ENCODE peak calls at places on chromosome 5, in nine cellular contexts. A is ovary; W is BE2C; U is CD8-positive, alpha-beta memory T cell; L is colonic mucosa; Y is iPS DF 6.9; J is transverse colon; I is SK-N-SH; G is Peyer's patch. T is an unnamed sample.

GRCh38 chr5:5252106-5252505 is 112.0 kb downstream of the ADAMTS16 start:
- DNase-seq in Y (no peak), W (no peak), J (no peak), L (no peak), A (no peak), U (no peak), G (no peak), I (no peak), T (no peak)

GRCh38 chr5:157857821-157858526 is 971 bp downstream of the CLINT1 start:
- DNase-seq in Y (no peak), J (no peak), G (no peak), W (no peak), U (no peak), I (no peak), A (no peak), L (no peak), T (no peak)

GRCh38 chr5:142825378-142826089 is 55.4 kb downstream of the ARHGAP26 start:
- DNase-seq in Y (no peak), I (no peak), G (no peak), J (peak; percentile 51), A (no peak), L (no peak), U (no peak), W (no peak), T (no peak)

GRCh38 chr5:160363122-160363521 is 7.3 kb downstream of the C1QTNF2 start:
- DNase-seq in Y (no peak), I (no peak), J (no peak), U (no peak), L (no peak), A (no peak), G (no peak), W (no peak), T (no peak)

GRCh38 chr5:87390576-87391199 is 22.0 kb downstream of the CCNH start:
- DNase-seq in G (no peak), J (no peak), L (no peak), A (no peak), W (no peak), Y (no peak), U (no peak), I (no peak), T (no peak)

GRCh38 chr5:7018144-7018543 is 304.9 kb downstream of the TENT4A start:
- DNase-seq in U (no peak), Y (no peak), A (no peak), J (no peak), I (no peak), L (no peak), G (no peak), W (no peak), T (no peak)

GRCh38 chr5:81269751-81270686 is 31.4 kb upstream of the ZCCHC9 start:
- DNase-seq in I (no peak), J (no peak), G (no peak), L (no peak), U (no peak), Y (no peak), A (no peak), W (peak; percentile 77), T (no peak)

GRCh38 chr5:159242153-159242552 is 20.9 kb upstream of the UBLCP1 start:
- DNase-seq in W (no peak), G (no peak), Y (no peak), J (no peak), I (no peak), U (no peak), L (no peak), A (no peak), T (no peak)

GRCh38 chr5:106732624-106733023 is 938.1 kb downstream of the EFNA5 start:
- DNase-seq in J (no peak), U (no peak), A (no peak), G (no peak), Y (no peak), I (no peak), L (no peak), W (no peak), T (no peak)

GRCh38 chr5:117103703-117104102 is 529.1 kb upstream of the SEMA6A start:
- DNase-seq in J (no peak), I (peak; percentile 47), A (no peak), L (no peak), G (no peak), W (peak; percentile 21), Y (no peak), U (no peak), T (no peak)

GRCh38 chr5:139880416-139881144 is 85.0 kb downstream of the PSD2 start:
- DNase-seq in G (no peak), U (no peak), I (peak; percentile 59), L (no peak), Y (no peak), A (peak; percentile 71), W (no peak), J (no peak), T (no peak)

GRCh38 chr5:139650689-139651501 is 2.7 kb downstream of the CXXC5 start:
- DNase-seq in W (peak; percentile 52), Y (no peak), U (no peak), J (peak; percentile 47), A (no peak), G (no peak), L (peak; percentile 74), I (peak; percentile 79), T (no peak)

GRCh38 chr5:54663876-54664275 is 146.3 kb downstream of the SNX18 start:
- DNase-seq in U (no peak), Y (no peak), I (no peak), L (no peak), J (peak; percentile 22), W (no peak), G (no peak), A (peak; percentile 48), T (no peak)

GRCh38 chr5:5235685-5236084 is 95.6 kb downstream of the ADAMTS16 start:
- DNase-seq in U (no peak), J (no peak), W (no peak), Y (no peak), L (no peak), I (no peak), G (no peak), A (no peak), T (no peak)

DNA sequence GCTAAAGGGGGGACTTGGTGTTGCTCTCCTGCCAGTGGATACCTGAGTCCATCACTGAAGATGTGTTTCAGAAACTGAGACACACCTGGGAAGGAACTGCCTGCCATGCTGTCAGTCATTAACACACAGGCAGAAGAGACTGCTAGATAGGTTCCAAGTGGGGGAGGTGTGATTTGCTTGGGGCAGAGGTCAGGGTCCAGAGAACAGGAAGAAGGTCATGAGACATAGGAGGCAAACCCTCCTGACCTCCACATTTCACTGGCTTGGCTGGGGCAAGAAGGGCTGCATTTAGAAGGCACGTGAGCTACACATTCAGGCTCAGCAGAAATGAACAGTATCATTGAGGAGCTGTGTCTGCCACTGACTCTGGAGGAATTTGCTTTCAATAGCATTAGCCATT is 215.8 kb downstream of the HSPA4 start:
- DNase-seq in J (no peak), G (no peak), L (no peak), A (no peak), U (no peak), W (no peak), I (no peak), Y (no peak), T (no peak)
- H3K27me3 ChIP-seq in J (no peaks in the 10 kb centered on the region), G (no peaks in the 10 kb centered on the region), L (no peaks in the 10 kb centered on the region), A (no peaks in the 10 kb centered on the region), U (no peaks in the 10 kb centered on the region), W (no peaks in the 10 kb centered on the region), I (peaks cover 22% of the 10 kb centered on the region), Y (no peaks in the 10 kb centered on the region), T (no peaks in the 10 kb centered on the region)

GRCh38 chr5:173317091-173317685 is 11.0 kb downstream of the STC2 start:
- DNase-seq in G (no peak), A (no peak), L (no peak), J (no peak), I (no peak), Y (no peak), W (no peak), U (no peak), T (no peak)

GRCh38 chr5:173315495-173316352 is 12.5 kb downstream of the STC2 start:
- DNase-seq in J (no peak), W (peak; percentile 85), A (peak; percentile 51), G (no peak), Y (no peak), I (peak; percentile 83), L (no peak), U (no peak), T (no peak)

GRCh38 chr5:173318338-173318737 is 9.9 kb downstream of the STC2 start:
- DNase-seq in L (no peak), W (no peak), Y (no peak), U (no peak), I (no peak), G (no peak), J (no peak), A (no peak), T (no peak)

GRCh38 chr5:173317852-173318251 is 10.4 kb downstream of the STC2 start:
- DNase-seq in W (no peak), G (no peak), L (no peak), Y (no peak), I (no peak), U (no peak), A (no peak), J (no peak), T (no peak)

GRCh38 chr5:173316463-173317020 is 11.7 kb downstream of the STC2 start:
- DNase-seq in U (no peak), G (no peak), J (no peak), L (no peak), Y (no peak), I (no peak), W (no peak), A (no peak), T (no peak)
- H3K4me3 ChIP-seq in U (no peak overlapping the region), G (no peak overlapping the region), J (no peak overlapping the region), L (no peak overlapping the region), Y (no peak overlapping the region), I (no peak overlapping the region), W (peak overlapping the region; percentile 31), A (no peak overlapping the region), T (no peak overlapping the region)

GRCh38 chr5:1131191-1131621 is 19.3 kb upstream of the SLC12A7 start:
- DNase-seq in A (no peak), G (no peak), I (no peak), J (no peak), Y (no peak), W (no peak), L (no peak), U (no peak), T (no peak)

GRCh38 chr5:1131726-1132125 is 19.9 kb upstream of the SLC12A7 start:
- DNase-seq in G (no peak), Y (no peak), W (no peak), A (no peak), U (no peak), I (no peak), L (no peak), J (no peak), T (no peak)

GRCh38 chr5:1133108-1133507 is 21.2 kb upstream of the SLC12A7 start:
- DNase-seq in U (no peak), W (no peak), A (no peak), Y (no peak), G (no peak), I (no peak), L (no peak), J (no peak), T (no peak)

GRCh38 chr5:1133510-1134255 is 21.8 kb upstream of the SLC12A7 start:
- DNase-seq in L (no peak), U (no peak), J (no peak), A (no peak), Y (no peak), W (no peak), I (no peak), G (no peak), T (no peak)

GRCh38 chr5:1132570-1132969 is 20.7 kb upstream of the SLC12A7 start:
- DNase-seq in G (no peak), W (no peak), A (no peak), J (no peak), Y (no peak), L (no peak), I (no peak), U (no peak), T (no peak)
- H3K27me3 ChIP-seq in G (no peaks in the 10 kb centered on the region), W (no peaks in the 10 kb centered on the region), A (no peaks in the 10 kb centered on the region), J (no peaks in the 10 kb centered on the region), Y (no peaks in the 10 kb centered on the region), L (no peaks in the 10 kb centered on the region), I (no peaks in the 10 kb centered on the region), U (peaks cover 4% of the 10 kb centered on the region), T (no peaks in the 10 kb centered on the region)

GRCh38 chr5:73619606-73620334 is 6.2 kb upstream of the ARHGEF28 start:
- DNase-seq in I (no peak), G (no peak), A (no peak), W (no peak), J (no peak), Y (no peak), L (no peak), U (no peak), T (no peak)
- H3K4me3 ChIP-seq in I (no peak overlapping the region), G (no peak overlapping the region), A (no peak overlapping the region), W (no peak overlapping the region), J (no peak overlapping the region), Y (no peak overlapping the region), L (no peak overlapping the region), U (no peak overlapping the region), T (no peak overlapping the region)

T was measured in naive thymus-derived CD4-positive, alpha-beta T cell.